ENCODE peak calls at places on chromosomes 4 and X, in seven cellular contexts. Q is tibial nerve, B is esophagus muscularis mucosa, Z is ovary, A is heart left ventricle, L is transverse colon, O is right lobe of liver. U is an unnamed sample.
A peak's percentile ranks its signal among the peaks of the same experiment; 100 is the strongest.

GRCh38 chr4:81136161-81136910 is 78.7 kb downstream of the PRKG2 start:
- DNase-seq in Q (peak; percentile 14), B (no peak), Z (no peak), A (no peak), L (no peak), O (no peak), U (peak; percentile 2)

GRCh38 chr4:128916832-128917231 is 107.3 kb downstream of the JADE1 start:
- DNase-seq in Q (peak; percentile 22), B (no peak), Z (no peak), A (peak; percentile 10), L (peak; percentile 10), O (no peak), U (peak; percentile 11)

GRCh38 chr4:187251896-187252295 is 528.2 kb upstream of the FAT1 start:
- DNase-seq in Q (no peak), B (no peak), Z (no peak), A (no peak), L (no peak), O (no peak), U (no peak)

GRCh38 chrX:6738518-6739470 is 203.9 kb upstream of the VCX3A start:
- DNase-seq in Q (no peak), B (no peak), Z (no peak), A (no peak), L (peak; percentile 43), O (no peak), U (no peak)

GRCh38 chr4:41160856-41161255 is 53.5 kb downstream of the APBB2 start:
- DNase-seq in Q (no peak), B (peak; percentile 3), Z (no peak), A (no peak), L (no peak), O (no peak), U (no peak)

GRCh38 chr4:94976371-94977011 is 218.7 kb downstream of the BMPR1B start:
- DNase-seq in Q (no peak), B (no peak), Z (no peak), A (no peak), L (no peak), O (no peak), U (no peak)

GRCh38 chrX:21730011-21730410 is 27.9 kb downstream of the SMPX start:
- DNase-seq in Q (no peak), B (no peak), Z (no peak), A (no peak), L (no peak), O (no peak), U (no peak)

GRCh38 chrX:45711231-45711630 is 510.6 kb upstream of the DIPK2B start:
- DNase-seq in Q (no peak), B (no peak), Z (no peak), A (no peak), L (no peak), O (no peak), U (no peak)

GRCh38 chr4:55546633-55547460 is at the start of gene CLOCK:
- DNase-seq in Q (peak; percentile 64), B (peak; percentile 96), Z (peak; percentile 91), A (peak; percentile 88), L (peak; percentile 86), O (peak; percentile 91), U (peak; percentile 91)

GRCh38 chr4:159926871-159927270 is 824.0 kb downstream of the RAPGEF2 start:
- DNase-seq in Q (no peak), B (no peak), Z (no peak), A (no peak), L (no peak), O (no peak), U (no peak)

GRCh38 chr4:14259926-14260325 is 632.4 kb upstream of the BOD1L1 start:
- DNase-seq in Q (no peak), B (no peak), Z (no peak), A (no peak), L (no peak), O (no peak), U (no peak)

GRCh38 chr4:120730777-120731320 is 191.7 kb downstream of the PRDM5 start:
- DNase-seq in Q (no peak), B (no peak), Z (no peak), A (no peak), L (no peak), O (no peak), U (no peak)

GRCh38 chrX:110442631-110443030 is 84.0 kb downstream of the RTL9 start:
- DNase-seq in Q (no peak), B (no peak), Z (no peak), A (no peak), L (no peak), O (no peak), U (no peak)

GRCh38 chrX:18810416-18810815 is 103.0 kb downstream of the PPEF1 start:
- DNase-seq in Q (no peak), B (no peak), Z (no peak), A (no peak), L (no peak), O (no peak), U (no peak)

GRCh38 chr4:183634086-183634485 is 24.9 kb downstream of the RWDD4 start:
- DNase-seq in Q (no peak), B (no peak), Z (no peak), A (no peak), L (no peak), O (no peak), U (no peak)

GRCh38 chr4:957581-958313 is 15.6 kb downstream of the DGKQ start:
- DNase-seq in Q (no peak), B (no peak), Z (no peak), A (no peak), L (no peak), O (no peak), U (peak; percentile 14)

GRCh38 chrX:104568304-104568915 is 2.4 kb downstream of the IL1RAPL2 start:
- DNase-seq in Q (no peak), B (no peak), Z (no peak), A (no peak), L (no peak), O (no peak), U (no peak)

GRCh38 chrX:11143931-11144678 is 33.0 kb downstream of the HCCS start:
- DNase-seq in Q (peak; percentile 89), B (no peak), Z (peak; percentile 31), A (peak; percentile 38), L (peak; percentile 58), O (peak; percentile 21), U (peak; percentile 76)

GRCh38 chrX:74297766-74298165 is 6.2 kb upstream of the ZCCHC13 start:
- DNase-seq in Q (no peak), B (no peak), Z (no peak), A (no peak), L (no peak), O (no peak), U (no peak)

GRCh38 chrX:74295102-74295501 is 8.9 kb upstream of the ZCCHC13 start:
- DNase-seq in Q (no peak), B (no peak), Z (no peak), A (no peak), L (no peak), O (no peak), U (no peak)

GRCh38 chrX:74291964-74292891 is 11.8 kb upstream of the ZCCHC13 start:
- DNase-seq in Q (peak; percentile 84), B (peak; percentile 97), Z (peak; percentile 83), A (peak; percentile 86), L (peak; percentile 89), O (peak; percentile 87), U (peak; percentile 86)

GRCh38 chrX:74291577-74291963 is 12.4 kb upstream of the ZCCHC13 start:
- DNase-seq in Q (no peak), B (no peak), Z (no peak), A (no peak), L (no peak), O (no peak), U (no peak)

GRCh38 chrX:74293343-74293946 is 10.5 kb upstream of the ZCCHC13 start:
- DNase-seq in Q (peak; percentile 55), B (peak; percentile 92), Z (peak; percentile 77), A (peak; percentile 80), L (peak; percentile 79), O (peak; percentile 84), U (peak; percentile 82)
- H3K27ac ChIP-seq in Q (peak overlapping the region; percentile 93), B (peak overlapping the region; percentile 84), Z (peak overlapping the region; percentile 59), A (peak overlapping the region; percentile 89), L (peak overlapping the region; percentile 93), O (peak overlapping the region; percentile 3), U (peak overlapping the region; percentile 88)

GRCh38 chr4:6641971-6642320 is 1.5 kb downstream of the MRFAP1 start:
- DNase-seq in Q (no peak), B (no peak), Z (no peak), A (no peak), L (no peak), O (no peak), U (no peak)

GRCh38 chr4:6643141-6643847 is 2.8 kb downstream of the MRFAP1 start:
- DNase-seq in Q (no peak), B (no peak), Z (no peak), A (no peak), L (no peak), O (no peak), U (no peak)

GRCh38 chr4:6641164-6641970 is 882 bp downstream of the MRFAP1 start:
- DNase-seq in Q (peak; percentile 35), B (no peak), Z (peak; percentile 73), A (peak; percentile 62), L (peak; percentile 61), O (peak; percentile 74), U (peak; percentile 78)

GRCh38 chr4:6639137-6639680 is 1.3 kb upstream of the MRFAP1 start:
- DNase-seq in Q (no peak), B (no peak), Z (no peak), A (no peak), L (no peak), O (no peak), U (no peak)

GRCh38 chr4:6640292-6641163 is at the start of gene MRFAP1:
- DNase-seq in Q (peak; percentile 90), B (peak; percentile 96), Z (peak; percentile 95), A (peak; percentile 95), L (peak; percentile 95), O (peak; percentile 94), U (peak; percentile 95)
- TF ChIP-seq POLR2A in Q (peak; percentile 85), B (peak; percentile 87), Z (peak; percentile 93), A (peak; percentile 68), L (peak; percentile 81), O (no peak), U (peak; percentile 80)

GRCh38 chr4:84497835-84498202 is 1.3 kb downstream of the NKX6-1 start:
- DNase-seq in Q (no peak), B (no peak), Z (no peak), A (no peak), L (no peak), O (no peak), U (no peak)

GRCh38 chr4:84497220-84497834 is 1.8 kb downstream of the NKX6-1 start:
- DNase-seq in Q (no peak), B (no peak), Z (no peak), A (no peak), L (no peak), O (no peak), U (no peak)

GRCh38 chr4:84496356-84497219 is 2.5 kb downstream of the NKX6-1 start:
- DNase-seq in Q (no peak), B (no peak), Z (no peak), A (no peak), L (no peak), O (no peak), U (no peak)

GRCh38 chr4:84494518-84494917 is 4.6 kb downstream of the NKX6-1 start:
- DNase-seq in Q (no peak), B (no peak), Z (no peak), A (no peak), L (no peak), O (no peak), U (no peak)

GRCh38 chr4:84495448-84496221 is 3.5 kb downstream of the NKX6-1 start:
- DNase-seq in Q (no peak), B (no peak), Z (no peak), A (no peak), L (no peak), O (no peak), U (no peak)
- H3K4me1 ChIP-seq in Q (peaks cover 34% of the 10 kb centered on the region), B (peaks cover 34% of the 10 kb centered on the region), Z (peaks cover 13% of the 10 kb centered on the region), A (peaks cover 24% of the 10 kb centered on the region), L (peaks cover 44% of the 10 kb centered on the region), O (peaks cover 15% of the 10 kb centered on the region), U (peaks cover 32% of the 10 kb centered on the region)

GRCh38 chr4:75243570-75243969 is 270.6 kb downstream of the RCHY1 start:
- DNase-seq in Q (no peak), B (no peak), Z (no peak), A (no peak), L (peak; percentile 20), O (no peak), U (no peak)
- H3K27ac ChIP-seq in Q (no peak overlapping the region), B (no peak overlapping the region), Z (no peak overlapping the region), A (peak overlapping the region; percentile 43), L (peak overlapping the region; percentile 76), O (no peak overlapping the region), U (no peak overlapping the region)